ENCODE peak calls at places on chromosome 22, in five cellular contexts. V is neural progenitor cell, P is left lung, D is K562, H is fibroblast of lung. G is an unnamed sample. For H3K4me1, H3K36me3 and H3K27me3, the result is how much of the 10 kb centered on the place peaks cover.

GRCh38 chr22:46596032-46596441 is 24.1 kb upstream of the GRAMD4 start:
- DNase-seq in D (no peak), V (peak), H (peak), P (no peak), G (no peak)

GRCh38 chr22:40345271-40345670 is 1.0 kb upstream of the ADSL start:
- DNase-seq in D (no peak), V (no peak), H (peak), P (no peak), G (no peak)

GRCh38 chr22:48919851-48920589 is 907.7 kb downstream of the BRD1 start:
- DNase-seq in D (no peak), V (no peak), H (no peak), P (no peak), G (no peak)

GRCh38 chr22:32044477-32044876 is 1.4 kb downstream of the SLC5A1 start:
- DNase-seq in D (no peak), H (no peak), V (no peak), P (no peak), G (no peak)

GRCh38 chr22:17638182-17638431 is 450 bp upstream of the BCL2L13 start:
- DNase-seq in P (no peak), V (no peak), D (no peak), H (no peak), G (no peak)

GRCh38 chr22:42881982-42882656 is 25.0 kb upstream of the ARFGAP3 start:
- DNase-seq in V (no peak), D (no peak), H (no peak), P (no peak), G (no peak)

GRCh38 chr22:46525681-46526483 is 11.5 kb downstream of the CELSR1 start:
- DNase-seq in P (peak), D (no peak), V (no peak), H (no peak), G (no peak)

GRCh38 chr22:49367016-49367697 is 460.5 kb downstream of the BRD1 start:
- DNase-seq in H (no peak), P (no peak), D (no peak), V (peak), G (no peak)

GRCh38 chr22:29621761-29622526 is 18.5 kb downstream of the NF2 start:
- DNase-seq in D (no peak), V (no peak), H (peak), P (no peak), G (no peak)

GRCh38 chr22:29972121-29972520 is 89.1 kb downstream of the MTMR3 start:
- DNase-seq in H (no peak), V (no peak), P (no peak), D (no peak), G (no peak)

GRCh38 chr22:20101638-20102037 is 14.3 kb upstream of the RANBP1 start:
- DNase-seq in H (no peak), P (no peak), V (no peak), D (no peak), G (no peak)

GRCh38 chr22:20099099-20099711 is 16.7 kb upstream of the RANBP1 start:
- DNase-seq in H (no peak), D (no peak), V (no peak), P (no peak), G (no peak)

GRCh38 chr22:20106205-20106848 is 9.6 kb upstream of the RANBP1 start:
- DNase-seq in H (no peak), P (no peak), V (no peak), D (no peak), G (no peak)

GRCh38 chr22:20105456-20106204 is 10.3 kb upstream of the RANBP1 start:
- DNase-seq in H (no peak), P (no peak), V (no peak), D (no peak), G (no peak)

GRCh38 chr22:20102203-20102780 is 13.6 kb upstream of the RANBP1 start:
- DNase-seq in H (no peak), V (no peak), P (no peak), D (no peak), G (no peak)
- H3K4me1 ChIP-seq in H (under half), V (under half), P (under half), D (under half), G (under half)

DNA sequence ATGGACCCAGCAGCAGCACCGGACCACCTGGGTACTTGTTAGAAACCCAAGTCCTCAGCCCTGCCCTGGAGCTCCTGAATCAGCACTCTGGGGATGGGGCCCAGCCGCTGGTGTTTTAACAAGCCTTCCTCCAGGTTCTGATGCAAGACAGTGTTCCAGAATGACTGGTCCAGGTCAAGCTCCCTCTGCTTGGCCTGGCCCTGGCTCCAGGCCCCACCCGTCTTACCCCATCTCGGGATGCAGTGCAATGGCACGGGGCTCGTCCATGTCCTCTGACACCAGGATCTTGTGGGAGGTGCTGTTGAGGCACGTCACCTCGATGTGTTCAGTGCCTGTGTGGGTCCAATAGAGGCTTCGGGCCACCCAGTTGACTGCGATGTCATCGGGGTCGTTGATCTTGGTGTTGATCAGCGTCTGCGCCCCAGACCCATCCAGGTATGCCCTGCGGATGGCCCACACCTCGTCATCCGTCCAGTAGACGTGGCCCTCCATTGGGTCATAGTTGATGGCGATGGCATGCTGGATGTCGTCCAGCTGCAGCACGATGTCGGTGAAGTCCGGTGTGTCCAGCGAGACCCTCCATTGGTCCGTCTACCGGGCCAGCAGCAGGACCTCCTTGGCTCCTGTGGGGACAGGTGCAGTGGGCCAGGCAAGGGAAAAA is 140.3 kb downstream of the CRYBB2 start:
- DNase-seq in V (no peak), P (no peak), H (no peak), D (no peak), G (no peak)
- H3K36me3 ChIP-seq in V (under half), P (under half), H (under half), D (under half), G (under half)

GRCh38 chr22:45204241-45204640 is 36.5 kb downstream of the KIAA0930 start:
- DNase-seq in D (no peak), H (no peak), P (no peak), V (no peak), G (no peak)

GRCh38 chr22:45205624-45205925 is 35.1 kb downstream of the KIAA0930 start:
- DNase-seq in D (no peak), V (no peak), H (no peak), P (no peak), G (no peak)

GRCh38 chr22:45203150-45203974 is 37.3 kb downstream of the KIAA0930 start:
- DNase-seq in P (no peak), D (no peak), V (no peak), H (no peak), G (no peak)

GRCh38 chr22:45206233-45206632 is 34.5 kb downstream of the KIAA0930 start:
- DNase-seq in D (no peak), V (no peak), H (no peak), P (no peak), G (no peak)

DNA sequence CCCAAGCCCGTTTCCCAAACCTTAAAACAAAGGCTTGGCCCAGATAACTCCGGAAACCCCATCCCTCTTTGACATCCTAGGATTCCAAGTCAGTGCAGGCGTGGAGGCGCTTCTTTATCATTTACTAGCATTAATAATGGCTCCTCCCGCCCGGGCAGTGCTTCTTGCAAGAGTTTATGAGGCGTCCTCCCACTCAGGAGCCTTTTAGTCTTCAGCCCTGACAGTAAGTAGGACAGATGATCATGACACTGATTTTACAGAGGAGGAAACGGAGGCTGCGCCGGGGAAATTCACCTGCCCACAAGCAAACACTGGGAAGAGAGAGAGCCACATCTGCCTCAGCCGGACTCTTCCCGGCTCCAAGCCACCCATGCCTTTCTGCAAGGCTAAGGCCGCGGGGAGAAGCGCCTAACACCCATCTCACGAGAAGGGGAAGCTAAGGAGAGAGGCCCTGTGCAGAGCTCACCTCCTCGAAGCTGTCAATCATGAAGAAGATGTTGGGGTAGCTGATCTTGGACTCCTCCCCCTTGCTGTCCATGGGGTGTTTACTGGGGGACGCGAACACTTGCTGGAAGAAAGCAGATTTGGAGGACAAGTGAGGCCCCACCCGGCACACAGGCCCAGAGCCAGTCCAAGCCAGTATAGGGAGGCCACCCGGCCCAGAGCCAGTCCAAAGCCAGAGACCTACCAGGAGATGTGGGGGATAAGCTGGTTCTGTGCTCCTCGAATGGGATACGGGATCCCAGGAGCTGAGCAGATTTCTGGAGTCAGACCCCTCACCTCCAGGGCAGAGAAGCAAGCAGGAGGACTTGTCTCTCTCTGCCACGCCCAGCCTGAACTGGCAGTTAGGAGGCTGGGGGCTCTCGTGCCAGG is 35.7 kb downstream of the KIAA0930 start:
- DNase-seq in V (no peak), H (no peak), P (no peak), D (no peak), G (no peak)
- H3K27me3 ChIP-seq in V (under half), H (under half), P (under half), D (under half), G (under half)

GRCh38 chr22:37226514-37226913 is 14.2 kb upstream of the SSTR3 start:
- DNase-seq in H (no peak), D (no peak), P (no peak), V (no peak), G (no peak)
- H3K4me1 ChIP-seq in H (under half), D (under half), P (half or more), V (under half), G (under half)

GRCh38 chr22:36286096-36286957 is 33.4 kb downstream of the APOL1 start:
- DNase-seq in D (peak), P (peak), V (peak), H (peak), G (peak)

GRCh38 chr22:36282078-36282831 is 29.3 kb downstream of the APOL1 start:
- DNase-seq in P (no peak), V (no peak), D (no peak), H (no peak), G (no peak)

GRCh38 chr22:36285545-36285944 is 32.6 kb downstream of the APOL1 start:
- DNase-seq in D (no peak), H (no peak), P (no peak), V (no peak), G (no peak)

GRCh38 chr22:36285017-36285416 is 32.1 kb downstream of the APOL1 start:
- DNase-seq in V (no peak), D (no peak), H (no peak), P (no peak), G (no peak)

GRCh38 chr22:36284171-36284571 is 31.2 kb downstream of the APOL1 start:
- DNase-seq in P (no peak), D (no peak), H (no peak), V (no peak), G (no peak)
- H3K36me3 ChIP-seq in P (under half), D (half or more), H (half or more), V (under half), G (half or more)

DNA sequence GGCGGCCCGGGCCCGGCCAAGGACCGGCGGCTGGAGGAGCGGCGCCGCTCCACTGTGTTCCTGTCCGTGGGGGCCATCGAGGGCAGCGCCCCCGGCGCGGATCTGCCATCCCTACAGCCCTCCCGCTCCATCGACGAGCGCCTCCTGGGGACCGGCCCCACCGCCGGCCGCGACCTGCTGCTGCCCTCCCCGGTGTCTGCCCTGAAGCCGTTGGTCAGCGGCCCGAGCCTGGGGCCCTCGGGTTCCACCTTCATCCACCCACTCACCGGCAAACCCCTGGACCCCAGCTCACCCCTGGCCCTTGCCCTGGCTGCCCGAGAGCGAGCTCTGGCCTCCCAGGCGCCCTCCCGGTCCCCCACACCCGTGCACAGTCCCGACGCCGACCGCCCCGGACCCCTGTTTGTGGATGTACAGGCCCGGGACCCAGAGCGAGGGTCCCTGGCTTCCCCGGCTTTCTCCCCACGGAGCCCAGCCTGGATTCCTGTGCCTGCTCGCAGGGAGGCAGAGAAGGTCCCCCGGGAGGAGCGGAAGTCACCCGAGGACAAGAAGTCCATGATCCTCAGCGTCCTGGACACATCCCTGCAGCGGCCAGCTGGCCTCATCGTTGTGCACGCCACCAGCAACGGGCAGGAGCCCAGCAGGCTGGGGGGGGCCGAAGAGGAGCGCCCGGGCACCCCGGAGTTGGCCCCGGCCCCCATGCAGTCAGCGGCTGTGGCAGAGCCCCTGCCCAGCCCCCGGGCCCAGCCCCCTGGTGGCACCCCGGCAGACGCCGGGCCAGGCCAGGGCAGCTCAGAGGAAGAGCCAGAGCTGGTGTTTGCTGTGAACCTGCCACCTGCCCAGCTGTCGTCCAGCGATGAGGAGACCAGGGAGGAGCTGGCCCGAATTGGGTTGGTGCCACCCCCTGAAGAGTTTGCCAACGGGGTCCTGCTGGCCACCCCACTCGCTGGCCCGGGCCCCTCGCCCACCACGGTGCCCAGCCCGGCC is 16.9 kb upstream of the ACR start:
- DNase-seq in H (no peak), D (no peak), P (no peak), V (peak), G (no peak)
- H3K27me3 ChIP-seq in H (under half), D (under half), P (under half), V (half or more), G (under half)